ENCODE peak calls at places on chromosomes 5 and 9, in eight cellular contexts. U is H7; O is smooth muscle cell of the brain vasculature; K is GM23248; M is naive thymus-derived CD4-positive, alpha-beta T cell; F is H1; S is HL-60; N is HTR-8/SVneo. D is an unnamed sample.

GRCh38 chr9:98168153-98168780 is 24.2 kb downstream of the CORO2A start:
- DNase-seq in K (no peak), U (no peak), O (no peak), N (no peak), F (no peak), M (no peak), S (no peak), D (no peak)

GRCh38 chr5:177357459-177358332 is at the start of gene RGS14:
- DNase-seq in N (no peak), K (peak), F (no peak), O (no peak), U (peak), M (peak), S (peak), D (peak)

GRCh38 chr9:129666575-129666974 is 1.1 kb downstream of the PRRX2 start:
- DNase-seq in O (no peak), S (no peak), F (no peak), M (no peak), U (peak), K (peak), N (no peak), D (no peak)

GRCh38 chr9:18002718-18003438 is 424.0 kb downstream of the SH3GL2 start:
- DNase-seq in F (no peak), O (no peak), S (no peak), K (no peak), U (no peak), M (no peak), N (no peak), D (no peak)

GRCh38 chr9:33223696-33224095 is 16.3 kb upstream of the SPINK4 start:
- DNase-seq in F (no peak), S (no peak), O (no peak), M (no peak), U (no peak), N (no peak), K (peak), D (no peak)

GRCh38 chr5:177404641-177405134 is 4.2 kb upstream of the PFN3 start:
- DNase-seq in F (no peak), N (no peak), M (no peak), S (no peak), U (peak), O (no peak), K (no peak), D (no peak)

GRCh38 chr9:131407717-131408195 is 13.9 kb downstream of the PRRC2B start:
- DNase-seq in S (peak), O (no peak), K (peak), N (no peak), U (peak), F (no peak), M (no peak), D (no peak)

GRCh38 chr5:171640396-171640981 is 145.1 kb upstream of the SMIM23 start:
- DNase-seq in F (no peak), S (no peak), N (no peak), O (no peak), U (no peak), K (no peak), M (no peak), D (no peak)

GRCh38 chr5:10351199-10351881 is 2.2 kb upstream of the MARCHF6 start:
- DNase-seq in O (no peak), U (no peak), S (no peak), M (no peak), N (no peak), K (peak), F (no peak), D (no peak)

GRCh38 chr9:33159058-33159759 is 7.9 kb downstream of the B4GALT1 start:
- DNase-seq in O (peak), N (no peak), S (peak), K (peak), U (no peak), M (no peak), F (no peak), D (no peak)

D was measured in stomach.